ENCODE peak calls at places on chromosomes 16 and 17, in six cellular contexts. J, E, L, X, M and T are unnamed samples.

GRCh38 chr17:82287849-82288601 is 14.5 kb upstream of the CSNK1D start:
- DNase-seq in M (no peak), L (peak; percentile 99), X (no peak), J (peak; percentile 83), E (peak; percentile 96), T (no peak)

GRCh38 chr16:68086336-68086821 is 1.2 kb downstream of the NFATC3 start:
- DNase-seq in J (no peak), X (no peak), M (peak; percentile 39), E (no peak), L (peak; percentile 61), T (no peak)

GRCh38 chr16:87661561-87661960 is 59.3 kb downstream of the JPH3 start:
- DNase-seq in L (peak; percentile 49), M (no peak), J (no peak), E (no peak), X (peak; percentile 81), T (no peak)

GRCh38 chr16:82059983-82060421 is 24.9 kb downstream of the HSD17B2 start:
- DNase-seq in L (no peak), M (no peak), E (no peak), J (no peak), X (no peak), T (no peak)

GRCh38 chr17:75876190-75876937 is 2.0 kb downstream of the TRIM47 start:
- DNase-seq in J (peak; percentile 51), E (peak; percentile 78), X (peak; percentile 37), M (peak; percentile 72), L (no peak), T (peak; percentile 90)

GRCh38 chr17:64736804-64737492 is 74.8 kb upstream of the SMURF2 start:
- DNase-seq in M (peak; percentile 30), X (peak; percentile 41), L (peak; percentile 85), E (no peak), J (no peak), T (no peak)

GRCh38 chr16:48384305-48384981 is 770 bp downstream of the SIAH1 start:
- DNase-seq in X (peak; percentile 74), J (peak; percentile 71), L (peak; percentile 37), M (peak; percentile 94), E (peak; percentile 89), T (no peak)

GRCh38 chr16:83520596-83520995 is 287.2 kb upstream of the HSBP1 start:
- DNase-seq in M (no peak), L (no peak), X (no peak), J (no peak), E (no peak), T (no peak)

GRCh38 chr16:86537486-86537885 is 17.5 kb downstream of the MTHFSD start:
- DNase-seq in J (no peak), E (no peak), M (no peak), L (no peak), X (no peak), T (no peak)

GRCh38 chr17:71071837-71072236 is 902.5 kb downstream of the KCNJ2 start:
- DNase-seq in L (peak; percentile 99), J (no peak), M (peak; percentile 5), X (no peak), E (no peak), T (no peak)

GRCh38 chr16:12215302-12216105 is 239.0 kb downstream of the SNX29 start:
- DNase-seq in M (peak; percentile 41), E (no peak), L (no peak), X (peak; percentile 19), J (no peak), T (no peak)

GRCh38 chr16:4495766-4496165 is 19.6 kb downstream of the HMOX2 start:
- DNase-seq in E (no peak), L (peak; percentile 16), J (no peak), M (no peak), X (no peak), T (no peak)

GRCh38 chr17:73872816-73873215 is 228.6 kb upstream of the SDK2 start:
- DNase-seq in X (no peak), L (no peak), M (no peak), J (no peak), E (no peak), T (no peak)

GRCh38 chr17:16969931-16970906 is 1.7 kb downstream of the TNFRSF13B start:
- DNase-seq in E (no peak), M (no peak), L (no peak), X (no peak), J (no peak), T (no peak)

GRCh38 chr17:31491794-31492171 is 100.3 kb downstream of the RAB11FIP4 start:
- DNase-seq in L (no peak), X (no peak), M (no peak), J (no peak), E (peak; percentile 78), T (no peak)

GRCh38 chr16:66850115-66850815 is 6.1 kb downstream of the CA7 start:
- DNase-seq in X (no peak), J (no peak), L (no peak), E (no peak), M (no peak), T (peak; percentile 72)

GRCh38 chr16:30063893-30064745 is 1.4 kb upstream of the ALDOA start:
- DNase-seq in M (peak; percentile 76), J (peak; percentile 84), E (peak; percentile 91), L (peak; percentile 39), X (peak; percentile 23), T (no peak)

GRCh38 chr16:75152635-75153034 is 4.3 kb downstream of the ZFP1 start:
- DNase-seq in E (no peak), M (no peak), L (no peak), X (no peak), J (no peak), T (no peak)

GRCh38 chr17:31095239-31096105 is 695 bp downstream of the NF1 start:
- DNase-seq in X (peak; percentile 67), M (peak; percentile 85), J (peak; percentile 41), L (peak; percentile 47), E (peak; percentile 92), T (no peak)

GRCh38 chr17:72697602-72698146 is 394.8 kb downstream of the SLC39A11 start:
- DNase-seq in E (no peak), X (no peak), M (peak; percentile 75), L (no peak), J (no peak), T (no peak)

GRCh38 chr17:17606416-17607000 is 15.0 kb upstream of the PEMT start:
- DNase-seq in E (no peak), M (no peak), L (no peak), J (no peak), X (no peak), T (no peak)

GRCh38 chr16:47644661-47645060 is 183.5 kb downstream of the PHKB start:
- DNase-seq in X (no peak), M (no peak), E (no peak), J (no peak), L (peak; percentile 49), T (no peak)

DNA sequence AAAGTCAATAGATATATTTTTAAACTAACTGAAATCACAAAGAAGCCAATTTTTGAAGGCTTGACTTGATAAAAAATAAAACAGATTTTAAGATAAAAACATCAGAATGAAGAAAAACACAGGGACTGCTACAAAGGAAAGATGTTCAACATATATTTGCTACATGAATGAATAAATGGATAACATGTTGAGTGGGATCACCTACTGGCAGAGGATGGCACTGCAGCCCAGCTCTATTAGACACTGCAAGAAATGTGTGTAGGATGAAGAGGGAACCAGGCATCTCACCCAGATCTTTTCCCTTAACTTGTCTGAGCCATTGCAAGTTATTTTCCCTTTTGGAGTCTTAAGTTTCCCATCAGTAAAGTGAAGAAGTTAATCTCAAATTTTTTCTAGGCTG is 4.2 kb downstream of the AIPL1 start:
- DNase-seq in M (no peak), J (no peak), L (no peak), E (no peak), X (no peak), T (no peak)
- TF ChIP-seq CTCF in M (peak; percentile 50), J (no peak), L (peak; percentile 49), E (no peak), X (peak; percentile 58), T (peak; percentile 61)

GRCh38 chr17:50148226-50149098 is 2.0 kb downstream of the PPP1R9B start:
- DNase-seq in J (peak; percentile 53), M (peak; percentile 76), L (peak; percentile 37), E (peak; percentile 96), X (peak; percentile 33), T (peak; percentile 88)
- TF ChIP-seq CTCF in J (no peak), M (peak; percentile 49), L (no peak), E (peak; percentile 24), X (no peak), T (peak; percentile 71)

GRCh38 chr17:21039839-21040575 is 2.8 kb downstream of the USP22 start:
- DNase-seq in M (peak; percentile 48), X (no peak), J (no peak), L (peak; percentile 65), E (no peak), T (no peak)
- TF ChIP-seq CTCF in M (peak; percentile 61), X (no peak), J (peak; percentile 46), L (peak; percentile 56), E (peak; percentile 22), T (peak; percentile 79)

GRCh38 chr17:61353615-61354014 is 46.0 kb upstream of the TBX2 start:
- DNase-seq in J (no peak), L (no peak), M (no peak), E (no peak), X (no peak), T (no peak)

GRCh38 chr17:61352771-61353170 is 46.9 kb upstream of the TBX2 start:
- DNase-seq in E (no peak), M (no peak), X (no peak), L (no peak), J (no peak), T (no peak)

GRCh38 chr17:61355475-61355874 is 44.2 kb upstream of the TBX2 start:
- DNase-seq in X (no peak), E (no peak), L (no peak), M (no peak), J (no peak), T (no peak)

GRCh38 chr17:61353211-61353610 is 46.4 kb upstream of the TBX2 start:
- DNase-seq in M (no peak), E (no peak), L (no peak), X (no peak), J (no peak), T (no peak)

GRCh38 chr17:61354895-61355294 is 44.7 kb upstream of the TBX2 start:
- DNase-seq in J (no peak), L (no peak), E (no peak), X (no peak), M (no peak), T (no peak)
- TF ChIP-seq CTCF in J (no peak), L (no peak), E (no peak), X (no peak), M (peak; percentile 23), T (no peak)